ENCODE peak calls at places on chromosomes 6 and 20, in six cellular contexts. K, G, J, A, I and O are unnamed samples.

GRCh38 chr6:72624557-72625160 is 2.8 kb downstream of the KCNQ5 start:
- DNase-seq in K (no peak), G (no peak), J (peak), A (peak), I (no peak), O (no peak)

GRCh38 chr6:16964553-16965499 is 137.0 kb upstream of the STMND1 start:
- DNase-seq in K (peak), G (peak), J (peak), A (peak), I (peak), O (peak)

GRCh38 chr6:72261554-72261953 is 360.3 kb upstream of the KCNQ5 start:
- DNase-seq in K (no peak), G (no peak), J (no peak), A (no peak), I (no peak), O (no peak)

GRCh38 chr6:138509371-138509770 is 10.1 kb upstream of the NHSL1 start:
- DNase-seq in K (peak), G (peak), J (peak), A (peak), I (peak), O (no peak)

GRCh38 chr6:74166849-74167248 is 470.8 kb downstream of the CD109 start:
- DNase-seq in K (no peak), G (no peak), J (peak), A (no peak), I (no peak), O (no peak)

GRCh38 chr6:168201799-168202198 is 117.8 kb downstream of the DACT2 start:
- DNase-seq in K (no peak), G (no peak), J (no peak), A (no peak), I (no peak), O (no peak)

GRCh38 chr6:75483136-75483952 is 10.3 kb downstream of the FILIP1 start:
- DNase-seq in K (no peak), G (no peak), J (no peak), A (no peak), I (no peak), O (no peak)

GRCh38 chr6:48135352-48136084 is 24.5 kb upstream of the PTCHD4 start:
- DNase-seq in K (no peak), G (no peak), J (peak), A (no peak), I (peak), O (no peak)

GRCh38 chr6:12957321-12958051 is 240.9 kb downstream of the PHACTR1 start:
- DNase-seq in K (peak), G (peak), J (peak), A (peak), I (peak), O (no peak)

GRCh38 chr6:38391909-38392614 is 247.7 kb downstream of the BTBD9 start:
- DNase-seq in K (no peak), G (no peak), J (peak), A (no peak), I (peak), O (no peak)

GRCh38 chr6:148263961-148264360 is 78.7 kb upstream of the SASH1 start:
- DNase-seq in K (no peak), G (no peak), J (no peak), A (no peak), I (no peak), O (no peak)

GRCh38 chr6:31396422-31397152 is 6.8 kb upstream of the MICA start:
- DNase-seq in K (peak), G (peak), J (peak), A (peak), I (peak), O (peak)

GRCh38 chr6:105346052-105346451 is 56.8 kb downstream of the PREP start:
- DNase-seq in K (no peak), G (no peak), J (peak), A (no peak), I (peak), O (no peak)

GRCh38 chr20:1888796-1889463 is 6.3 kb upstream of the SIRPA start:
- DNase-seq in K (no peak), G (no peak), J (peak), A (peak), I (peak), O (no peak)

GRCh38 chr6:18795726-18796125 is 408.6 kb downstream of the RNF144B start:
- DNase-seq in K (no peak), G (no peak), J (no peak), A (no peak), I (no peak), O (no peak)

GRCh38 chr20:57335392-57335791 is 5.8 kb downstream of the SPO11 start:
- DNase-seq in K (no peak), G (no peak), J (no peak), A (peak), I (no peak), O (no peak)

DNA sequence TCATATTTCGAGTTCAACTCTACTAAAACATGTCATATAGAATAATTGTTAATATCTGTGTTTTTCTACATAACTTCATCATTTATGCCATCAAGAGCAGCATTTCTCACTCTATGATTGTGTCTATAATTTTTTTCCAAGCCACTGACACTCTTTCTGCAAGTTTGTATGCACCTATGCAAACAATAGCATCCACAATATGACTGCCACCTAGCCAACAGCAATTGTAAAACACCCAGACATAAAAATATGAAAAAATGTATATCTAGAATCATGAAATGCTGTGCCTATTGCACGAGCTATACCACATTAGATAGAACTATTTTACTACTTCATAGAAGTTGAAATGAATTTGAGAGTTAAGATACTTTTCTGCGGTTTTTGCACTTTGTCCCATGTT is 286.5 kb upstream of the MARCKS start:
- DNase-seq in K (no peak), G (no peak), J (peak), A (no peak), I (no peak), O (no peak)
- TF ChIP-seq CTCF in K (no peak), G (no peak), J (no peak), A (no peak), I (peak), O (no peak)

GRCh38 chr6:20306491-20306890 is 94.2 kb upstream of the MBOAT1 start:
- DNase-seq in K (no peak), G (peak), J (no peak), A (no peak), I (no peak), O (no peak)
- TF ChIP-seq CTCF in K (no peak), G (no peak), J (no peak), A (no peak), I (no peak), O (peak)

DNA sequence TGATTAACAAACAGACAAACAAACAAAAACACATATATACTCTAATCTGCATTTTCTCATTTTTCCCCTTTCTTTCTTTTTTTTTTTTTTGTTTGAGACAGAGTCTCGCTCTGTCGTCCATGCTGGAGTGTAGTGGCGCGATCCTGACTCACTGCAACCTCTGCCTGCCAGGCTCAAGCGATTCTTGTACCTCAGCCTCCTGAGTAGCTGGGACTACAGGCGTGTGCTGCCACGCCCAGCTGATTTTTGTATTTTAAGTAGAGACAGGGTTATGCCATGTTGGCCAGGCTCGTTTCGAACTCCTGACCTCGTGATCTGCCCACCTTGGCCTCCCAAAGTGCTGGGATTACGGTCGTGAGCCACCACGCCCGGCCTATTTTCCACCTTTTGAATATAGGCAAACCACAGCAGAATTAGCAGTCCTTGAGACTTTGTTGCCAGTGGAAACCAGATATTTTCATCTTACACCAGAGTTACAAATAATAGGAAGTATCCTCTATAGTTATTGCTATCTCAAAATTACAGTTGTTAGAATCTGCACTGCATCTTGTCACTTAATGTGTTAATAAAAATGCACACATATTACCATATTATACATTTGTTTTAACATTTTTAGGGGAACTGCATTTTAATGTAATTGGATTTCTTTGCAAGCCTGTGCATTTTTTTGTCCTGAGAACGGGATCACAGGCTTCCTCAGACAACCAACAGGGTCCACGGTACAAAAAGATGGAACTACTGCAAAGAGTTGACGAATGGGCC is 208.2 kb upstream of the ZNF217 start:
- DNase-seq in K (no peak), G (no peak), J (no peak), A (no peak), I (no peak), O (no peak)
- TF ChIP-seq CTCF in K (no peak), G (no peak), J (no peak), A (no peak), I (no peak), O (no peak)

DNA sequence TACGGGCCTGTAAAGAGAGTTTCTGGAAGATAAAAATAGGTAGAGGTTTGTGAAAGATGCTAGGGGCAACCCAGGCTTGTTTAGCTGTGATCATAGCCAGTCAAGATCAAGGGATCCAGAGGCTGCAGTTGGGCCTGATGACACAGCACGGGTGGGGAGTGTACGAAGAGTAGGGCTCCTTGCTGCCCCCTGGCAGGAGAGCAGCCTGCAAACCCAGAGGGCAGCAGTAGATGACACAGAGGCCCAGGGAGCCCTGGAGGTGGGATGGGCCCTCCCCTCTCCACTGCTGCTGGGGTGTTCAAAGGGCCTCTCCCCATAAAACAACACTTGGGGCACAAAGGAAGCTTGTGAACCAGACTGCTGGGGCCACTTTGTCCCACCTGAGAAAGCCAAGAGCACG is 47.2 kb downstream of the VEGFA start:
- DNase-seq in K (peak), G (peak), J (peak), A (peak), I (peak), O (no peak)
- TF ChIP-seq CTCF in K (no peak), G (no peak), J (peak), A (peak), I (peak), O (peak)

DNA sequence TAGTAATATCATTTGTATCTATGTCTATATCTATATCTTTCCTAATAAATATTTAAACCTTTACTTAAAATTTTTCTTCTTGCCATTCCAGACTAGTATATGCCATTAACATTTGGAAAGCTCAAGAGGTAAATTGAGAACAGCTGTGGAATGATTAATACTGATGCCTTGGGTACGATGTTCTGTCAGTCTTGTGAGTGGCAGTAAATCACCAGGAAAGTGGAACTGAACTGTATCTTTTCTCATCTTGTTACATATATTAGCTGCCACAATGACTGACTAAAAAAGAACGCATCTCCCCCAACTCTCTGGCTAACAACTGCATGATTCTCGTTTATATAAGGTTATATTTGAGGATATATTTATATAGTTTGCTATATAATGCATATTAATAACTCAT is 137.0 kb upstream of the ASCC3 start:
- DNase-seq in K (no peak), G (no peak), J (peak), A (no peak), I (no peak), O (no peak)
- TF ChIP-seq CTCF in K (no peak), G (no peak), J (no peak), A (no peak), I (no peak), O (no peak)

GRCh38 chr6:124446966-124447365 is 515.3 kb upstream of the RNF217 start:
- DNase-seq in K (no peak), G (no peak), J (no peak), A (no peak), I (no peak), O (no peak)
- TF ChIP-seq CTCF in K (no peak), G (no peak), J (no peak), A (no peak), I (no peak), O (no peak)

GRCh38 chr6:118285791-118286190 is 262.3 kb upstream of the PLN start:
- DNase-seq in K (no peak), G (no peak), J (peak), A (no peak), I (no peak), O (no peak)

GRCh38 chr6:118283759-118284158 is 264.3 kb upstream of the PLN start:
- DNase-seq in K (peak), G (peak), J (peak), A (peak), I (peak), O (no peak)

GRCh38 chr6:118284736-118285360 is 263.2 kb upstream of the PLN start:
- DNase-seq in K (no peak), G (no peak), J (peak), A (no peak), I (peak), O (no peak)

GRCh38 chr6:118288355-118289124 is 259.6 kb upstream of the PLN start:
- DNase-seq in K (no peak), G (no peak), J (peak), A (no peak), I (peak), O (no peak)
- TF ChIP-seq CTCF in K (no peak), G (no peak), J (peak), A (no peak), I (peak), O (no peak)

DNA sequence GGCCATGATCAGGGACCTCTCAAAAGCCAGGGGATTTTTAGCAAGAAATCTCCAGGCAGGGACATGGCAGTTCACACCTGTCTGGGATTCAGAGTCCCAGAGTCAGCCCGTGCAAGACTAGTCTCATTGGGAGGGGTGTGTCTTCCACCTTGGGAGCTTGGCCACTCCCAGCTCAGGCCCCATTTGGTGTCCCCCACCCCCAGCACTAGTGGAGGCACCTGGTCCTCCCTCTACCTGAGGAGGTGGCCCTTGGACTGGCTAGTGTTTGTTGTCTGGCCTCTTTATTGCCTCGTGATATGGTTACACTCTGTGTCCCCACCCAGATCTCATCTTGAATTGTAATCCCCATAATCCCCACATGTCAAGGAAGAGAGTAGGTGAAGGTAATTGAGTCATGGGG is 140.8 kb upstream of the PHACTR3 start:
- DNase-seq in K (no peak), G (no peak), J (no peak), A (no peak), I (no peak), O (no peak)
- TF ChIP-seq CTCF in K (no peak), G (no peak), J (no peak), A (no peak), I (no peak), O (no peak)

DNA sequence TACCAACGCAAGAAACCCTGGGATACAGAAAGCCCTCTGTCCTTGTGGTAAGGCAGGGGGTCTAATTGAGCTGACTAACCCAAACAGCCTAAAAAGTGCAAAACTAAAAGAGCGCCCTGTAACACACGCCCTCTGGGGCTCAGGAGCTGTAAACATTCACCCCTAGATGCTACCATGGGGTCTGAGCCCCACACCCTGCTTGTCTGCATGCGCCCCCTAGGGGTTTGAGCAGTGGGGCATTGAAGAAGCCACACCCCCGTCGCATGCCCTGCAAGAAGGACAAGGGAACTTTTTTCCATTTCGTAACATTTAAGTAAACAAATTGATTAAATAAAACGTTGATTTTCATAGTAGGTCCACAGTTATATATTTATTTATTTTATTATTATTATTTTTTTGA is 616.9 kb upstream of the MAN1A1 start:
- DNase-seq in K (no peak), G (peak), J (no peak), A (peak), I (no peak), O (no peak)
- TF ChIP-seq CTCF in K (no peak), G (peak), J (no peak), A (peak), I (peak), O (no peak)

DNA sequence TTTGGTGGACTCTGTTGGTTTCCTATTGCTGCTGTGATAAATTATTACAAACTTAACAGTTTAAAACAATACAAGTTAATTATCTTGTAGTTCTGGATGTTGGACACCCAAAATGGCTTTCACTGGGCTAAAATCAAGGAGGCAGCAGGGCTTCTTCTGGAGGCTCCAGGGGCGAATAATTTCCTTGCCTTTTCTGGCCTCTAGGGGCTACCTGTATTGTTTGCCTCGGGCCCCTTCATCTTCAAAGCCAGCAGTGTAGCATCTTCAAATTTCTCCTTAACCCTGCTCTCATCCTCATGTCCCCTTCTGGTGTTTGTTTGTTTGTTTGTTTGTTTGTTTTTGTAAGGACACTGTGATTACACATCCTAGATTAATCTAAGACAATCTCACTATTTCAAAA is 60.5 kb upstream of the ANKEF1 start:
- DNase-seq in K (no peak), G (peak), J (no peak), A (no peak), I (no peak), O (no peak)
- TF ChIP-seq CTCF in K (no peak), G (no peak), J (no peak), A (peak), I (no peak), O (peak)